ENCODE peak calls at places on chromosomes 3 and 15, in four cellular contexts. One of them, this sample, is unnamed. For H3K4me1 and H3K9me3, the result is how much of the 10 kb centered on the place peaks cover.

GRCh38 chr3:43968465-43968864 is 273.2 kb upstream of the TOPAZ1 start:
- DNase-seq in neural progenitor cell: no peak
- DNase-seq in ovary: no peak
- DNase-seq in DND-41: no peak
- DNase-seq in this sample: no peak

GRCh38 chr3:36494461-36495109 is 114.3 kb downstream of the STAC start:
- DNase-seq in neural progenitor cell: no peak
- DNase-seq in ovary: no peak
- DNase-seq in DND-41: no peak
- DNase-seq in this sample: no peak

GRCh38 chr3:45425237-45425933 is 37.0 kb downstream of the LARS2 start:
- DNase-seq in neural progenitor cell: no peak
- DNase-seq in ovary: no peak
- DNase-seq in DND-41: no peak
- DNase-seq in this sample: no peak

GRCh38 chr3:148077318-148077923 is 620.3 kb upstream of the AGTR1 start:
- DNase-seq in neural progenitor cell: peak
- DNase-seq in ovary: no peak
- DNase-seq in DND-41: no peak
- DNase-seq in this sample: no peak

GRCh38 chr3:185784317-185784716 is 40.5 kb downstream of the IGF2BP2 start:
- DNase-seq in neural progenitor cell: no peak
- DNase-seq in ovary: no peak
- DNase-seq in DND-41: no peak
- DNase-seq in this sample: no peak

GRCh38 chr3:53160335-53160659 is 712 bp upstream of the PRKCD start:
- DNase-seq in neural progenitor cell: no peak
- DNase-seq in ovary: no peak
- DNase-seq in DND-41: no peak
- DNase-seq in this sample: no peak

GRCh38 chr3:156449712-156450574 is 105.0 kb downstream of the SSR3 start:
- DNase-seq in neural progenitor cell: peak
- DNase-seq in ovary: no peak
- DNase-seq in DND-41: no peak
- DNase-seq in this sample: no peak

GRCh38 chr15:92272106-92272505 is 121.6 kb upstream of the ST8SIA2 start:
- DNase-seq in neural progenitor cell: no peak
- DNase-seq in ovary: no peak
- DNase-seq in DND-41: no peak
- DNase-seq in this sample: no peak

GRCh38 chr3:16828815-16829214 is 55.9 kb upstream of the PLCL2 start:
- DNase-seq in neural progenitor cell: peak
- DNase-seq in ovary: no peak
- DNase-seq in DND-41: no peak
- DNase-seq in this sample: peak

GRCh38 chr3:48403533-48404439 is 26.1 kb downstream of the PLXNB1 start:
- DNase-seq in neural progenitor cell: no peak
- DNase-seq in ovary: no peak
- DNase-seq in DND-41: peak
- DNase-seq in this sample: no peak

GRCh38 chr3:117540583-117540982 is 831.0 kb downstream of the TUSC7 start:
- DNase-seq in neural progenitor cell: no peak
- DNase-seq in ovary: no peak
- DNase-seq in DND-41: no peak
- DNase-seq in this sample: no peak

GRCh38 chr15:70613259-70613658 is 150.1 kb downstream of the UACA start:
- DNase-seq in neural progenitor cell: no peak
- DNase-seq in ovary: peak
- DNase-seq in DND-41: no peak
- DNase-seq in this sample: no peak

GRCh38 chr15:76973362-76973743 is 21.6 kb upstream of the PSTPIP1 start:
- DNase-seq in neural progenitor cell: peak
- DNase-seq in ovary: no peak
- DNase-seq in DND-41: peak
- DNase-seq in this sample: peak

GRCh38 chr3:11629716-11630115 is 14.0 kb downstream of the VGLL4 start:
- DNase-seq in neural progenitor cell: no peak
- DNase-seq in ovary: no peak
- DNase-seq in DND-41: no peak
- DNase-seq in this sample: no peak

GRCh38 chr15:40252438-40253178 is 13.7 kb downstream of the PAK6 start:
- DNase-seq in neural progenitor cell: peak
- DNase-seq in ovary: peak
- DNase-seq in DND-41: no peak
- DNase-seq in this sample: no peak

GRCh38 chr3:186220365-186220764 is 111.5 kb upstream of the ETV5 start:
- DNase-seq in neural progenitor cell: no peak
- DNase-seq in ovary: no peak
- DNase-seq in DND-41: no peak
- DNase-seq in this sample: no peak

GRCh38 chr3:50506169-50506568 is 2.7 kb upstream of the CACNA2D2 start:
- DNase-seq in neural progenitor cell: no peak
- DNase-seq in ovary: no peak
- DNase-seq in DND-41: no peak
- DNase-seq in this sample: no peak

GRCh38 chr3:28328188-28329151 is 20.1 kb upstream of the ZCWPW2 start:
- DNase-seq in neural progenitor cell: peak
- DNase-seq in ovary: no peak
- DNase-seq in DND-41: no peak
- DNase-seq in this sample: no peak

GRCh38 chr3:142613491-142613890 is 17.3 kb downstream of the PLS1 start:
- DNase-seq in neural progenitor cell: no peak
- DNase-seq in ovary: no peak
- DNase-seq in DND-41: no peak
- DNase-seq in this sample: no peak
- H3K27ac ChIP-seq in neural progenitor cell: no peak
- H3K27ac ChIP-seq in ovary: no peak
- H3K27ac ChIP-seq in DND-41: no peak
- H3K27ac ChIP-seq in this sample: no peak

GRCh38 chr15:99425666-99426301 is 140.0 kb upstream of the MEF2A start:
- DNase-seq in neural progenitor cell: no peak
- DNase-seq in ovary: no peak
- DNase-seq in DND-41: no peak
- DNase-seq in this sample: no peak

GRCh38 chr15:99427210-99427609 is 138.6 kb upstream of the MEF2A start:
- DNase-seq in neural progenitor cell: no peak
- DNase-seq in ovary: peak
- DNase-seq in DND-41: no peak
- DNase-seq in this sample: no peak

GRCh38 chr15:99426431-99427105 is 139.2 kb upstream of the MEF2A start:
- DNase-seq in neural progenitor cell: no peak
- DNase-seq in ovary: peak
- DNase-seq in DND-41: no peak
- DNase-seq in this sample: no peak

GRCh38 chr15:99429681-99430081 is 136.1 kb upstream of the MEF2A start:
- DNase-seq in neural progenitor cell: no peak
- DNase-seq in ovary: no peak
- DNase-seq in DND-41: no peak
- DNase-seq in this sample: no peak

GRCh38 chr15:99427668-99428361 is 138.0 kb upstream of the MEF2A start:
- DNase-seq in neural progenitor cell: no peak
- DNase-seq in ovary: peak
- DNase-seq in DND-41: no peak
- DNase-seq in this sample: no peak
- H3K4me1 ChIP-seq in neural progenitor cell: under half
- H3K4me1 ChIP-seq in ovary: under half
- H3K4me1 ChIP-seq in DND-41: under half
- H3K4me1 ChIP-seq in this sample: under half

GRCh38 chr3:165201964-165202363 is 5.8 kb upstream of the SLITRK3 start:
- DNase-seq in neural progenitor cell: no peak
- DNase-seq in ovary: no peak
- DNase-seq in DND-41: no peak
- DNase-seq in this sample: no peak
- H3K9me3 ChIP-seq in neural progenitor cell: under half
- H3K9me3 ChIP-seq in ovary: under half
- H3K9me3 ChIP-seq in DND-41: under half
- H3K9me3 ChIP-seq in this sample: under half

GRCh38 chr15:68606332-68606731 is 27.5 kb downstream of the CORO2B start:
- DNase-seq in neural progenitor cell: no peak
- DNase-seq in ovary: no peak
- DNase-seq in DND-41: no peak
- DNase-seq in this sample: no peak
- H3K27ac ChIP-seq in neural progenitor cell: no peak
- H3K27ac ChIP-seq in ovary: peak
- H3K27ac ChIP-seq in DND-41: no peak
- H3K27ac ChIP-seq in this sample: no peak

GRCh38 chr15:26357653-26358052 is 415.2 kb downstream of the GABRB3 start:
- DNase-seq in neural progenitor cell: no peak
- DNase-seq in ovary: no peak
- DNase-seq in DND-41: no peak
- DNase-seq in this sample: no peak

GRCh38 chr15:26352909-26353308 is 420.0 kb downstream of the GABRB3 start:
- DNase-seq in neural progenitor cell: no peak
- DNase-seq in ovary: no peak
- DNase-seq in DND-41: no peak
- DNase-seq in this sample: no peak

GRCh38 chr15:26355671-26356070 is 417.2 kb downstream of the GABRB3 start:
- DNase-seq in neural progenitor cell: no peak
- DNase-seq in ovary: no peak
- DNase-seq in DND-41: no peak
- DNase-seq in this sample: no peak

DNA sequence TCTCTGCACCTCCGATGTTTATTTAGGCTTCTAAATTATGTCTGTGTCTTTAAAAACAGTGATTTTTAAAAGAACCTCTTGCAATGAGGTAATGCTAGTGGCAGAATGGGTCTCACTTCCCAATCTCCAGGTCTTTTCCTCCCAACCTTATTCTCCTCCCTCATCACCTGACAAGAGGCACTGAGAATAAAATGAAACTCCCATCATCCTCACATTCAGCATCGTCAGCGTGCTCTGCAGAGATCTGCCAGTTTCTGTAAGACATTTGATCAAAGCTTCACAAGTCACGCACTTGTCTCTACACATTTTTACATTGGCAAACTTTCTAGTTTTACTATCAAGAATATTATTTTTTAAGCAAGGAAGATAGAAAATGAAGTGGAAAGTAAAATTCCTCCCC is 420.5 kb downstream of the GABRB3 start:
- DNase-seq in neural progenitor cell: no peak
- DNase-seq in ovary: no peak
- DNase-seq in DND-41: no peak
- DNase-seq in this sample: no peak
- H3K4me1 ChIP-seq in neural progenitor cell: under half
- H3K4me1 ChIP-seq in ovary: under half
- H3K4me1 ChIP-seq in DND-41: under half
- H3K4me1 ChIP-seq in this sample: under half

DNA sequence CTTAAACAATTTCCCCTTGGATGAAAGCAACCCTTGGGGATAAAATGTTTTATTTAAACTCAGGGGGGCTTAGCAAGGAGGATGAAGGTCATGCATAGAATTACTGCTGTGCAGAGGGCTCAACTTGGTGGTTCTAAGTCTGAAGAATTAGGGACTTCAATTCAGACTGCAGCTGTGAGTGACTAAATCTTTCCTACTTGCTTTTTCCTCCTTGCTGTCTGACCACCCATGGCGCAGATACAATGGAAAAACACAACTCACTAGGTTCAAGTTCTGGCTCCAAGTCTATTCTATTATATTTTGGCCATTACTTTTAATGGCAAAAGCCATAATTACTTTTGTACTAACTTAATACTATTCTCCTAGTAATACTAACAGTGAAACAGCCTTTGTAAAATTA is 594.6 kb downstream of the NTRK3 start:
- DNase-seq in neural progenitor cell: no peak
- DNase-seq in ovary: no peak
- DNase-seq in DND-41: no peak
- DNase-seq in this sample: no peak
- H3K9me3 ChIP-seq in neural progenitor cell: under half
- H3K9me3 ChIP-seq in ovary: under half
- H3K9me3 ChIP-seq in DND-41: under half
- H3K9me3 ChIP-seq in this sample: under half

This sample was measured in naive thymus-derived CD4-positive, alpha-beta T cell.